ENCODE peak calls at places on chromosomes 2 and 18, in eight cellular contexts. G is neural crest cell, J is cardiac muscle cell, V is M059J, Z is skeletal muscle cell, K is GM06990, U is lower leg skin, B is left kidney. X is an unnamed sample.

GRCh38 chr18:35484034-35484433 is 13.7 kb downstream of the INO80C start:
- DNase-seq in G (no peak), J (no peak), V (no peak), Z (no peak), K (peak), U (no peak), B (no peak), X (no peak)

GRCh38 chr2:238231251-238231793 is 8.5 kb downstream of the HES6 start:
- DNase-seq in G (peak), J (peak), V (no peak), Z (no peak), K (peak), U (peak), B (peak), X (peak)

GRCh38 chr2:30147715-30148611 is 1.2 kb downstream of the YPEL5 start:
- DNase-seq in G (peak), J (peak), V (peak), Z (no peak), K (peak), U (peak), B (peak), X (peak)

GRCh38 chr2:132416080-132416911 is at the start of gene GPR39:
- DNase-seq in G (peak), J (peak), V (peak), Z (peak), K (no peak), U (peak), B (peak), X (peak)

GRCh38 chr2:241774419-241775222 is 2.0 kb upstream of the GAL3ST2 start:
- DNase-seq in G (no peak), J (peak), V (peak), Z (peak), K (no peak), U (no peak), B (no peak), X (peak)

GRCh38 chr18:50986360-50987087 is 18.7 kb downstream of the ELAC1 start:
- DNase-seq in G (no peak), J (no peak), V (peak), Z (no peak), K (no peak), U (no peak), B (no peak), X (peak)

GRCh38 chr18:9494778-9495302 is 19.5 kb downstream of the RALBP1 start:
- DNase-seq in G (no peak), J (peak), V (peak), Z (no peak), K (peak), U (no peak), B (peak), X (peak)

GRCh38 chr2:8980096-8980495 is 23.4 kb downstream of the MBOAT2 start:
- DNase-seq in G (no peak), J (peak), V (peak), Z (peak), K (no peak), U (no peak), B (no peak), X (no peak)

GRCh38 chr2:181751266-181752030 is 71.1 kb upstream of the NEUROD1 start:
- DNase-seq in G (no peak), J (no peak), V (no peak), Z (no peak), K (no peak), U (no peak), B (no peak), X (no peak)